ENCODE peak calls at places on chromosomes 1 and 21, in eight cellular contexts. P, A, I, G, F, Q, E and B are unnamed samples. For H3K36me3, the result is how much of the 10 kb centered on the place peaks cover.

GRCh38 chr1:2004867-2005266 is 1.3 kb upstream of the CFAP74 start:
- DNase-seq in F (no peak), G (no peak), P (peak), A (no peak), E (no peak), I (no peak), Q (no peak), B (no peak)

GRCh38 chr1:164051791-164052190 is 507.2 kb upstream of the PBX1 start:
- DNase-seq in P (no peak), Q (no peak), E (no peak), I (no peak), A (no peak), G (no peak), F (no peak), B (no peak)

GRCh38 chr1:3042481-3042880 is 21.2 kb downstream of the ACTRT2 start:
- DNase-seq in F (no peak), Q (no peak), G (no peak), E (no peak), A (no peak), P (no peak), I (no peak), B (peak)

GRCh38 chr1:5822726-5823125 is 169.5 kb downstream of the NPHP4 start:
- DNase-seq in A (no peak), P (no peak), F (no peak), I (no peak), G (no peak), E (no peak), Q (no peak), B (no peak)

GRCh38 chr1:115648717-115649691 is 7.2 kb downstream of the VANGL1 start:
- DNase-seq in A (no peak), F (peak), E (no peak), I (no peak), P (no peak), Q (no peak), G (no peak), B (no peak)

GRCh38 chr1:235892734-235893413 is 26.2 kb upstream of the LYST start:
- DNase-seq in P (no peak), F (no peak), I (no peak), E (no peak), G (no peak), Q (no peak), A (no peak), B (no peak)

GRCh38 chr1:85576642-85577420 is 3.7 kb upstream of the CCN1 start:
- DNase-seq in G (peak), A (no peak), F (peak), P (peak), E (peak), Q (peak), I (peak), B (peak)

GRCh38 chr1:167289063-167289442 is 68.4 kb downstream of the POU2F1 start:
- DNase-seq in A (no peak), E (no peak), Q (no peak), I (no peak), P (no peak), G (no peak), F (no peak), B (no peak)

GRCh38 chr1:183093066-183093668 is 69.9 kb downstream of the LAMC1 start:
- DNase-seq in E (no peak), Q (no peak), I (no peak), P (no peak), G (no peak), A (no peak), F (no peak), B (no peak)

GRCh38 chr1:205225901-205226765 is 1.6 kb upstream of the TMCC2 start:
- DNase-seq in Q (no peak), F (no peak), P (no peak), A (no peak), I (no peak), E (no peak), G (no peak), B (no peak)

GRCh38 chr1:161198877-161199431 is at the start of gene ADAMTS4:
- DNase-seq in Q (peak), P (peak), F (peak), I (peak), E (peak), A (no peak), G (no peak), B (peak)

GRCh38 chr21:44523567-44524181 is 16.3 kb downstream of the KRTAP10-1 start:
- DNase-seq in F (no peak), Q (no peak), E (no peak), I (no peak), G (no peak), P (no peak), A (no peak), B (no peak)
- TF ChIP-seq CTCF in F (no peak), Q (no peak), E (no peak), I (no peak), G (no peak), P (no peak), A (no peak), B (no peak)

GRCh38 chr1:26717066-26717465 is 21.3 kb downstream of the ARID1A start:
- DNase-seq in I (no peak), E (peak), Q (no peak), P (no peak), F (no peak), G (no peak), A (no peak), B (no peak)
- H3K36me3 ChIP-seq in I (under half), E (under half), Q (under half), P (under half), F (under half), G (under half), A (under half), B (under half)

GRCh38 chr1:43383449-43383848 is 6.2 kb downstream of the MED8 start:
- DNase-seq in G (no peak), Q (no peak), A (no peak), E (no peak), I (no peak), P (no peak), F (no peak), B (no peak)
- TF ChIP-seq CTCF in G (no peak), Q (peak), A (no peak), E (no peak), I (peak), P (peak), F (no peak), B (peak)

DNA sequence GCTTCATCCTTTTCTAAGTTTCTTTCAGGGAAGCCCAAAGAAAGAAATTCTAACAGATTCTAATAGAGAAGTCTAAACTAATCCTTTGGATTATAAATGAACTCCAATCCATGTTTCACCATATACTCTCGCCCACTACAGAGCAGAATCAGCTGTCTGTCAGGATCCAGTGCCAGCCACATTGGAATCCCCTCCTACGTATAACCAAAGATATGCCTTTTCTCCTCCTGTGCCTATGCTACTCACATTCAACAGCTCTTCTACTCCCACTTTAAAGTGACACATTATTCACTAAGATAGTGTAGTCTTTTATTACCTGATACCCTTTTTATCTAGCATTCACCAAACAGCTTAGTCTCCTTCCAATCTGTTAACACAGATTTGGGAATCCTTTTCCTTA is 3.1 kb downstream of the ETV3 start:
- DNase-seq in P (no peak), Q (no peak), I (no peak), G (no peak), E (no peak), F (no peak), A (no peak), B (no peak)
- H3K36me3 ChIP-seq in P (half or more), Q (under half), I (half or more), G (under half), E (under half), F (half or more), A (under half), B (half or more)

GRCh38 chr1:43590389-43590788 is 59.6 kb upstream of the KDM4A start:
- DNase-seq in A (no peak), E (no peak), Q (no peak), I (no peak), F (no peak), G (no peak), P (peak), B (no peak)
- TF ChIP-seq CTCF in A (no peak), E (no peak), Q (no peak), I (no peak), F (peak), G (no peak), P (peak), B (no peak)

DNA sequence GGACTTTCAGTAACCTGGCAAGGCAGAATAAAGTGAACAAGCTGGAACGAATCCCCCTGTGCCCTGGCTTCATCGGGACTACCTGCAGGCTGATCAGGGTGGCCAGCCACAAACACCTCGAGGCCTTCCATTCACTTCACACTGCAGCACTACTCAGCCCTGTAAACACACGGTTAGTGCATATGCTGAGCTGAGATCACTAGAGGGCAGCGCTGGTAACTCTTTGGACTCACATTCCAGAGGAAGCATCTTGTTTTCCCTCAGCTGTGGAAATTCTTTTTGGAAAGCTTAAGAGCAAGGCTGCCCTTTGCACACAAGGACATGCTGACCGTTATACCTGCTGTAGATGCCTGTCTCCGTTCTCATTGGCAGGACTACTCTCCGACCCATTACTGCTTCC is 32.1 kb downstream of the PCSK9 start:
- DNase-seq in Q (no peak), P (peak), F (peak), I (no peak), E (peak), G (no peak), A (no peak), B (no peak)
- H3K36me3 ChIP-seq in Q (under half), P (half or more), F (half or more), I (half or more), E (under half), G (under half), A (under half), B (under half)

DNA sequence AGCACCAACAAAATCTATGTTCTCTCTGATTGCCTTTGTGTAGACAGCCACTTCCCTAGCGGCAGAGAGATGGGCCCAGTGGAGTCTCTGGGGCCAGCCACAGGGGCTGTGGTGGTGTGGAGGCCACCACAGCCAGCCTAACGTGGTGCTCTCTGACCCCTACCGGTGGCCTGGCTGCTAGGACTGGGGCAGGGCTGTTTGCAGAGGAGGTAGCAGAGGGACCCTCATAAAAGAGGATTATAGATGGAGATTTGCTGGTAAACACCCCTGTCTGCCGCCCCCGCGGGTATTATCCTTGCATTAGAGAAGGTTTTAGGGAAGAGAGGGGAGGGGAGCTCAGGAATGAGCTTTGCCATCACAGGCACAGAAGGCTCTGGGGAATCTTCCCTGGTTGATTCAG is 310.3 kb upstream of the VAMP3 start:
- DNase-seq in Q (no peak), F (no peak), E (no peak), I (no peak), P (no peak), G (no peak), A (no peak), B (no peak)
- TF ChIP-seq CTCF in Q (no peak), F (no peak), E (no peak), I (no peak), P (no peak), G (no peak), A (no peak), B (no peak)

DNA sequence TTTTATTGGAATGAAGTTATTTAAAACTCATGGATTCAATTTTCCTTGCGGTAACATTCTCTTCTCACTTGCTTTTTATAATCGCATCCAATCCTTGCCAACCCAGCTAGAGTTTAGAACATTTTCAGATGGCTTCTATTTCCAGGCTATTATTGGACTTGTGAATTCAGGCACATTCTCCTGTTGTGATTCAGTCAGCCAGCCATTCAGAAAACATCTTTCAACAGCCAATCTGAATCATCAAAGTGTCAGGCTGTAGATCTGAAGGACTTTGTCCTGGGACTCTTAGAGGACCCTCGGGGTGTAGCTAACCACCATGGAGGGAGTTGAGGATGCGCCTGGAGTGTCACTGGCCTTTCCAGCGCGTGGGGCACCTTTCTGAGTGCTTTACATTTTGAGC is 92.4 kb downstream of the PRDM2 start:
- DNase-seq in A (no peak), G (no peak), I (no peak), Q (no peak), F (no peak), P (no peak), E (no peak), B (no peak)
- H3K36me3 ChIP-seq in A (under half), G (under half), I (under half), Q (under half), F (under half), P (under half), E (under half), B (under half)

GRCh38 chr1:176717052-176717754 is 254.2 kb downstream of the PAPPA2 start:
- DNase-seq in P (peak), Q (no peak), E (no peak), I (no peak), G (no peak), F (no peak), A (no peak), B (no peak)
- TF ChIP-seq CTCF in P (no peak), Q (peak), E (no peak), I (no peak), G (no peak), F (no peak), A (no peak), B (no peak)

GRCh38 chr21:45990049-45990711 is 8.6 kb downstream of the COL6A1 start:
- DNase-seq in E (no peak), I (no peak), P (no peak), F (no peak), Q (peak), A (no peak), G (peak), B (peak)

GRCh38 chr21:45992311-45993209 is 11.0 kb downstream of the COL6A1 start:
- DNase-seq in A (no peak), I (peak), Q (peak), E (no peak), F (no peak), G (peak), P (no peak), B (no peak)

GRCh38 chr21:45989355-45990048 is 7.9 kb downstream of the COL6A1 start:
- DNase-seq in Q (no peak), F (no peak), E (no peak), P (no peak), I (peak), A (no peak), G (peak), B (peak)

GRCh38 chr21:45991606-45992301 is 10.2 kb downstream of the COL6A1 start:
- DNase-seq in G (peak), E (no peak), A (no peak), Q (no peak), F (no peak), I (peak), P (no peak), B (peak)

DNA sequence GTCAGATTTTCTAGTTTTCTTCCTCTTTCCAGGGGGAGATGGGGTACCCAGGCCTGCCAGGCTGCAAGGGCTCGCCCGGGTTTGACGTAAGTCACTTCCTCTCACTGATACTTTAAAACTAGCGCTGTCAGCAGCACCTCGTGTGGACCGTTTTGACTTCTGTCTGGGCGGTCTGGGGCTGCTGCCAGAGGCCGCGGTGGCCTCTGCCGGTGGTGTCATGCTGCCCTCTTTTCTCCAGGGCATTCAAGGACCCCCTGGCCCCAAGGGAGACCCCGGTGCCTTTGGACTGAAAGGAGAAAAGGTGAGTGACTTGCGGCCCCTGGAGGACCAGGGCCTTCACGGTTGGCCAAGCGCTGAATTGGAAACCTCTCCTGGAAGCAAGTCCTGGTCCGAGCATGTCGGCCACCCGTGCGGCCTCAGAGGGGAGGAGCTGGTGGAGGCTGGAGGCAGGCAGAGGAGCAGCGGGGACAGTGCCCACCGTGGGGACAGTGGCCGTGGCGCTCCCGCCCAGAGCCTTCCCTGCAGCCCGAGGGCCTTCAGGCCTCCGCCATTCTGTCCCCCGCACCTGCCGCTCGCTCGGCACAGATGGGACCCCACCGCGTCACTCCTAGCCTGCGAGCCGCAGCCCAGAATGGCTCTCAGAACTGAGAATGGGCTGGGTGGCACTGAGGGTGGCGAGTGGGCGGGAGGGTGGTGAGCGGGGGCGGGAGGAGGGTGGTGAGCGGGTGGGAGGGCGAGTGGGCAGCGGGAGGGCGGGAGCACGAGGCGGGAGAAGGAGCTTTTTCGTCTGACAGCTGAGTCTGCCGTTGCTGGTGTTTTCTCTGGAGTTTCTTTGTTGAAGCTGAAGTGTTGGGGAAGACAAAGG is 9.4 kb downstream of the COL6A1 start:
- DNase-seq in E (no peak), I (peak), A (no peak), G (peak), Q (peak), P (no peak), F (no peak), B (peak)
- H3K36me3 ChIP-seq in E (half or more), I (half or more), A (under half), G (under half), Q (under half), P (under half), F (under half), B (under half)